ENCODE peak calls at places on chromosomes 13 and 19, in eight cellular contexts. One of them, this sample, is unnamed.

GRCh38 chr13:107669356-107669755 is 546.0 kb downstream of the LIG4 start:
- DNase-seq in amygdala: no peak
- DNase-seq in kidney glomerular epithelial cell: no peak
- DNase-seq in left lung: no peak
- DNase-seq in fibroblast of mammary gland: peak
- DNase-seq in NCI-H1930: no peak
- DNase-seq in NK-92 treated with Interleukin-12 subunit alpha and Interleukin-12 subunit beta, amount 100 ng/mL, for 24 hours: no peak
- DNase-seq in activated T-helper 9 cell treated with anti-CD3 and anti-CD28 coated beads, Interleukin-2, amount 50 U/mL, for 16 hours: no peak
- DNase-seq in this sample: no peak

GRCh38 chr19:28285917-28286316 is 927.0 kb downstream of the UQCRFS1 start:
- DNase-seq in amygdala: no peak
- DNase-seq in left lung: no peak
- DNase-seq in fibroblast of mammary gland: no peak
- DNase-seq in kidney glomerular epithelial cell: no peak
- DNase-seq in activated T-helper 9 cell treated with anti-CD3 and anti-CD28 coated beads, Interleukin-2, amount 50 U/mL, for 16 hours: no peak
- DNase-seq in NCI-H1930: no peak
- DNase-seq in NK-92 treated with Interleukin-12 subunit alpha and Interleukin-12 subunit beta, amount 100 ng/mL, for 24 hours: no peak
- DNase-seq in this sample: no peak

GRCh38 chr19:8617984-8618383 is 7.5 kb upstream of the ADAMTS10 start:
- DNase-seq in kidney glomerular epithelial cell: no peak
- DNase-seq in NCI-H1930: no peak
- DNase-seq in fibroblast of mammary gland: no peak
- DNase-seq in NK-92 treated with Interleukin-12 subunit alpha and Interleukin-12 subunit beta, amount 100 ng/mL, for 24 hours: no peak
- DNase-seq in left lung: no peak
- DNase-seq in activated T-helper 9 cell treated with anti-CD3 and anti-CD28 coated beads, Interleukin-2, amount 50 U/mL, for 16 hours: no peak
- DNase-seq in amygdala: no peak
- DNase-seq in this sample: no peak

GRCh38 chr19:29372461-29372860 is 153.3 kb upstream of the VSTM2B start:
- DNase-seq in fibroblast of mammary gland: no peak
- DNase-seq in kidney glomerular epithelial cell: no peak
- DNase-seq in activated T-helper 9 cell treated with anti-CD3 and anti-CD28 coated beads, Interleukin-2, amount 50 U/mL, for 16 hours: no peak
- DNase-seq in NCI-H1930: no peak
- DNase-seq in amygdala: no peak
- DNase-seq in left lung: no peak
- DNase-seq in NK-92 treated with Interleukin-12 subunit alpha and Interleukin-12 subunit beta, amount 100 ng/mL, for 24 hours: no peak
- DNase-seq in this sample: no peak

GRCh38 chr13:111034811-111035210 is 80.3 kb upstream of the ARHGEF7 start:
- DNase-seq in fibroblast of mammary gland: peak
- DNase-seq in left lung: no peak
- DNase-seq in kidney glomerular epithelial cell: no peak
- DNase-seq in NK-92 treated with Interleukin-12 subunit alpha and Interleukin-12 subunit beta, amount 100 ng/mL, for 24 hours: no peak
- DNase-seq in NCI-H1930: no peak
- DNase-seq in activated T-helper 9 cell treated with anti-CD3 and anti-CD28 coated beads, Interleukin-2, amount 50 U/mL, for 16 hours: no peak
- DNase-seq in amygdala: no peak
- DNase-seq in this sample: no peak

GRCh38 chr13:97125810-97126738 is 96.1 kb upstream of the MBNL2 start:
- DNase-seq in NCI-H1930: no peak
- DNase-seq in left lung: peak
- DNase-seq in kidney glomerular epithelial cell: no peak
- DNase-seq in fibroblast of mammary gland: peak
- DNase-seq in amygdala: peak
- DNase-seq in activated T-helper 9 cell treated with anti-CD3 and anti-CD28 coated beads, Interleukin-2, amount 50 U/mL, for 16 hours: no peak
- DNase-seq in NK-92 treated with Interleukin-12 subunit alpha and Interleukin-12 subunit beta, amount 100 ng/mL, for 24 hours: no peak
- DNase-seq in this sample: peak

GRCh38 chr19:17061691-17062090 is 13.6 kb downstream of the HAUS8 start:
- DNase-seq in kidney glomerular epithelial cell: no peak
- DNase-seq in NK-92 treated with Interleukin-12 subunit alpha and Interleukin-12 subunit beta, amount 100 ng/mL, for 24 hours: no peak
- DNase-seq in fibroblast of mammary gland: no peak
- DNase-seq in amygdala: no peak
- DNase-seq in left lung: no peak
- DNase-seq in NCI-H1930: no peak
- DNase-seq in activated T-helper 9 cell treated with anti-CD3 and anti-CD28 coated beads, Interleukin-2, amount 50 U/mL, for 16 hours: no peak
- DNase-seq in this sample: no peak

GRCh38 chr13:42363941-42364612 is 92.1 kb downstream of the AKAP11 start:
- DNase-seq in kidney glomerular epithelial cell: no peak
- DNase-seq in left lung: no peak
- DNase-seq in NCI-H1930: no peak
- DNase-seq in fibroblast of mammary gland: peak
- DNase-seq in activated T-helper 9 cell treated with anti-CD3 and anti-CD28 coated beads, Interleukin-2, amount 50 U/mL, for 16 hours: no peak
- DNase-seq in NK-92 treated with Interleukin-12 subunit alpha and Interleukin-12 subunit beta, amount 100 ng/mL, for 24 hours: no peak
- DNase-seq in amygdala: no peak
- DNase-seq in this sample: no peak

GRCh38 chr13:73870970-73871935 is 263.0 kb downstream of the KLF12 start:
- DNase-seq in fibroblast of mammary gland: peak
- DNase-seq in amygdala: no peak
- DNase-seq in NK-92 treated with Interleukin-12 subunit alpha and Interleukin-12 subunit beta, amount 100 ng/mL, for 24 hours: no peak
- DNase-seq in kidney glomerular epithelial cell: peak
- DNase-seq in left lung: no peak
- DNase-seq in activated T-helper 9 cell treated with anti-CD3 and anti-CD28 coated beads, Interleukin-2, amount 50 U/mL, for 16 hours: no peak
- DNase-seq in NCI-H1930: no peak
- DNase-seq in this sample: no peak

GRCh38 chr19:52533901-52534300 is 6.4 kb downstream of the ZNF808 start:
- DNase-seq in activated T-helper 9 cell treated with anti-CD3 and anti-CD28 coated beads, Interleukin-2, amount 50 U/mL, for 16 hours: no peak
- DNase-seq in fibroblast of mammary gland: no peak
- DNase-seq in NK-92 treated with Interleukin-12 subunit alpha and Interleukin-12 subunit beta, amount 100 ng/mL, for 24 hours: no peak
- DNase-seq in amygdala: no peak
- DNase-seq in left lung: peak
- DNase-seq in kidney glomerular epithelial cell: no peak
- DNase-seq in NCI-H1930: no peak
- DNase-seq in this sample: no peak

GRCh38 chr13:91576590-91576989 is 178.2 kb downstream of the GPC5 start:
- DNase-seq in NK-92 treated with Interleukin-12 subunit alpha and Interleukin-12 subunit beta, amount 100 ng/mL, for 24 hours: no peak
- DNase-seq in NCI-H1930: no peak
- DNase-seq in kidney glomerular epithelial cell: no peak
- DNase-seq in amygdala: no peak
- DNase-seq in activated T-helper 9 cell treated with anti-CD3 and anti-CD28 coated beads, Interleukin-2, amount 50 U/mL, for 16 hours: no peak
- DNase-seq in fibroblast of mammary gland: no peak
- DNase-seq in left lung: no peak
- DNase-seq in this sample: no peak

GRCh38 chr19:48477067-48477685 is 8.0 kb downstream of the CYTH2 start:
- DNase-seq in amygdala: no peak
- DNase-seq in left lung: no peak
- DNase-seq in activated T-helper 9 cell treated with anti-CD3 and anti-CD28 coated beads, Interleukin-2, amount 50 U/mL, for 16 hours: no peak
- DNase-seq in kidney glomerular epithelial cell: no peak
- DNase-seq in NK-92 treated with Interleukin-12 subunit alpha and Interleukin-12 subunit beta, amount 100 ng/mL, for 24 hours: no peak
- DNase-seq in fibroblast of mammary gland: no peak
- DNase-seq in NCI-H1930: no peak
- DNase-seq in this sample: no peak

GRCh38 chr19:39407644-39408391 is 1.2 kb downstream of the ZFP36 start:
- DNase-seq in amygdala: no peak
- DNase-seq in activated T-helper 9 cell treated with anti-CD3 and anti-CD28 coated beads, Interleukin-2, amount 50 U/mL, for 16 hours: peak
- DNase-seq in fibroblast of mammary gland: peak
- DNase-seq in NK-92 treated with Interleukin-12 subunit alpha and Interleukin-12 subunit beta, amount 100 ng/mL, for 24 hours: peak
- DNase-seq in NCI-H1930: no peak
- DNase-seq in left lung: peak
- DNase-seq in kidney glomerular epithelial cell: no peak
- DNase-seq in this sample: peak

GRCh38 chr13:113762538-113762937 is 3.5 kb downstream of the TMEM255B start:
- DNase-seq in activated T-helper 9 cell treated with anti-CD3 and anti-CD28 coated beads, Interleukin-2, amount 50 U/mL, for 16 hours: no peak
- DNase-seq in fibroblast of mammary gland: no peak
- DNase-seq in NK-92 treated with Interleukin-12 subunit alpha and Interleukin-12 subunit beta, amount 100 ng/mL, for 24 hours: no peak
- DNase-seq in left lung: no peak
- DNase-seq in kidney glomerular epithelial cell: no peak
- DNase-seq in amygdala: no peak
- DNase-seq in NCI-H1930: no peak
- DNase-seq in this sample: no peak

GRCh38 chr19:12749938-12750521 is 1.6 kb upstream of the BEST2 start:
- DNase-seq in amygdala: no peak
- DNase-seq in kidney glomerular epithelial cell: no peak
- DNase-seq in activated T-helper 9 cell treated with anti-CD3 and anti-CD28 coated beads, Interleukin-2, amount 50 U/mL, for 16 hours: no peak
- DNase-seq in fibroblast of mammary gland: peak
- DNase-seq in NK-92 treated with Interleukin-12 subunit alpha and Interleukin-12 subunit beta, amount 100 ng/mL, for 24 hours: no peak
- DNase-seq in NCI-H1930: no peak
- DNase-seq in left lung: no peak
- DNase-seq in this sample: no peak

GRCh38 chr19:48752511-48753365 is at the start of gene FUT1:
- DNase-seq in amygdala: no peak
- DNase-seq in NCI-H1930: peak
- DNase-seq in left lung: peak
- DNase-seq in fibroblast of mammary gland: no peak
- DNase-seq in activated T-helper 9 cell treated with anti-CD3 and anti-CD28 coated beads, Interleukin-2, amount 50 U/mL, for 16 hours: no peak
- DNase-seq in NK-92 treated with Interleukin-12 subunit alpha and Interleukin-12 subunit beta, amount 100 ng/mL, for 24 hours: no peak
- DNase-seq in kidney glomerular epithelial cell: peak
- DNase-seq in this sample: no peak

GRCh38 chr13:27339299-27339698 is 68.7 kb downstream of the RASL11A start:
- DNase-seq in activated T-helper 9 cell treated with anti-CD3 and anti-CD28 coated beads, Interleukin-2, amount 50 U/mL, for 16 hours: no peak
- DNase-seq in fibroblast of mammary gland: peak
- DNase-seq in amygdala: no peak
- DNase-seq in NK-92 treated with Interleukin-12 subunit alpha and Interleukin-12 subunit beta, amount 100 ng/mL, for 24 hours: no peak
- DNase-seq in left lung: no peak
- DNase-seq in kidney glomerular epithelial cell: no peak
- DNase-seq in NCI-H1930: peak
- DNase-seq in this sample: no peak

GRCh38 chr19:18379803-18380747 is 5.9 kb upstream of the GDF15 start:
- DNase-seq in activated T-helper 9 cell treated with anti-CD3 and anti-CD28 coated beads, Interleukin-2, amount 50 U/mL, for 16 hours: no peak
- DNase-seq in fibroblast of mammary gland: peak
- DNase-seq in NK-92 treated with Interleukin-12 subunit alpha and Interleukin-12 subunit beta, amount 100 ng/mL, for 24 hours: no peak
- DNase-seq in NCI-H1930: no peak
- DNase-seq in kidney glomerular epithelial cell: peak
- DNase-seq in left lung: peak
- DNase-seq in amygdala: no peak
- DNase-seq in this sample: no peak

GRCh38 chr19:40549007-40549708 is 27.5 kb upstream of the SHKBP1 start:
- DNase-seq in fibroblast of mammary gland: peak
- DNase-seq in NK-92 treated with Interleukin-12 subunit alpha and Interleukin-12 subunit beta, amount 100 ng/mL, for 24 hours: no peak
- DNase-seq in amygdala: no peak
- DNase-seq in left lung: peak
- DNase-seq in kidney glomerular epithelial cell: no peak
- DNase-seq in NCI-H1930: peak
- DNase-seq in activated T-helper 9 cell treated with anti-CD3 and anti-CD28 coated beads, Interleukin-2, amount 50 U/mL, for 16 hours: peak
- DNase-seq in this sample: peak

GRCh38 chr19:41299755-41300089 is 10.2 kb upstream of the CCDC97 start:
- DNase-seq in amygdala: peak
- DNase-seq in NK-92 treated with Interleukin-12 subunit alpha and Interleukin-12 subunit beta, amount 100 ng/mL, for 24 hours: no peak
- DNase-seq in fibroblast of mammary gland: peak
- DNase-seq in left lung: peak
- DNase-seq in activated T-helper 9 cell treated with anti-CD3 and anti-CD28 coated beads, Interleukin-2, amount 50 U/mL, for 16 hours: peak
- DNase-seq in NCI-H1930: no peak
- DNase-seq in kidney glomerular epithelial cell: no peak
- DNase-seq in this sample: no peak

GRCh38 chr19:1156305-1156801 is 17.7 kb downstream of the SBNO2 start:
- DNase-seq in activated T-helper 9 cell treated with anti-CD3 and anti-CD28 coated beads, Interleukin-2, amount 50 U/mL, for 16 hours: no peak
- DNase-seq in NK-92 treated with Interleukin-12 subunit alpha and Interleukin-12 subunit beta, amount 100 ng/mL, for 24 hours: no peak
- DNase-seq in fibroblast of mammary gland: peak
- DNase-seq in NCI-H1930: no peak
- DNase-seq in kidney glomerular epithelial cell: no peak
- DNase-seq in amygdala: no peak
- DNase-seq in left lung: no peak
- DNase-seq in this sample: no peak

GRCh38 chr13:94657167-94657566 is 55.2 kb downstream of the SOX21 start:
- DNase-seq in NCI-H1930: no peak
- DNase-seq in NK-92 treated with Interleukin-12 subunit alpha and Interleukin-12 subunit beta, amount 100 ng/mL, for 24 hours: no peak
- DNase-seq in kidney glomerular epithelial cell: no peak
- DNase-seq in activated T-helper 9 cell treated with anti-CD3 and anti-CD28 coated beads, Interleukin-2, amount 50 U/mL, for 16 hours: no peak
- DNase-seq in fibroblast of mammary gland: peak
- DNase-seq in amygdala: no peak
- DNase-seq in left lung: no peak
- DNase-seq in this sample: no peak

GRCh38 chr13:109949395-109949794 is 163.0 kb upstream of the IRS2 start:
- DNase-seq in NK-92 treated with Interleukin-12 subunit alpha and Interleukin-12 subunit beta, amount 100 ng/mL, for 24 hours: no peak
- DNase-seq in amygdala: no peak
- DNase-seq in activated T-helper 9 cell treated with anti-CD3 and anti-CD28 coated beads, Interleukin-2, amount 50 U/mL, for 16 hours: no peak
- DNase-seq in NCI-H1930: no peak
- DNase-seq in fibroblast of mammary gland: peak
- DNase-seq in left lung: no peak
- DNase-seq in kidney glomerular epithelial cell: no peak
- DNase-seq in this sample: no peak

This sample was measured in stimulated activated effector memory CD8-positive, alpha-beta T cell treated with anti-CD3 and anti-CD28 coated beads, Interleukin-12 subunit alpha, Interleukin-12 subunit beta, amount 100 ng/mL, for 72 hours.